ENCODE peak calls at places on chromosomes 3 and 15, in ten cellular contexts. One of them, this sample, is unnamed.

GRCh38 chr15:65377105-65377975 is 462 bp downstream of the IGDCC3 start:
- DNase-seq in pancreas: peak
- DNase-seq in OCI-LY7: no peak
- DNase-seq in psoas muscle: no peak
- DNase-seq in suprapubic skin: no peak
- DNase-seq in heart right ventricle: no peak
- DNase-seq in upper lobe of right lung: peak
- DNase-seq in transverse colon: no peak
- DNase-seq in left lung: no peak
- DNase-seq in heart left ventricle: no peak
- DNase-seq in this sample: no peak

GRCh38 chr3:12948891-12949711 is 107.7 kb upstream of the RPL32 start:
- DNase-seq in heart right ventricle: no peak
- DNase-seq in transverse colon: peak
- DNase-seq in heart left ventricle: no peak
- DNase-seq in psoas muscle: no peak
- DNase-seq in left lung: no peak
- DNase-seq in suprapubic skin: no peak
- DNase-seq in OCI-LY7: peak
- DNase-seq in pancreas: no peak
- DNase-seq in upper lobe of right lung: peak
- DNase-seq in this sample: no peak

GRCh38 chr3:58631742-58632141 is 34.8 kb downstream of the FAM3D start:
- DNase-seq in left lung: no peak
- DNase-seq in OCI-LY7: no peak
- DNase-seq in transverse colon: no peak
- DNase-seq in psoas muscle: no peak
- DNase-seq in suprapubic skin: no peak
- DNase-seq in upper lobe of right lung: no peak
- DNase-seq in pancreas: no peak
- DNase-seq in heart left ventricle: no peak
- DNase-seq in heart right ventricle: no peak
- DNase-seq in this sample: no peak

GRCh38 chr3:38151667-38152265 is 13.3 kb downstream of the MYD88 start:
- DNase-seq in heart right ventricle: no peak
- DNase-seq in OCI-LY7: no peak
- DNase-seq in pancreas: no peak
- DNase-seq in heart left ventricle: no peak
- DNase-seq in transverse colon: no peak
- DNase-seq in psoas muscle: no peak
- DNase-seq in upper lobe of right lung: no peak
- DNase-seq in left lung: no peak
- DNase-seq in suprapubic skin: no peak
- DNase-seq in this sample: no peak

GRCh38 chr3:125052671-125053303 is 3.0 kb downstream of the HEG1 start:
- DNase-seq in heart right ventricle: no peak
- DNase-seq in upper lobe of right lung: no peak
- DNase-seq in psoas muscle: no peak
- DNase-seq in transverse colon: no peak
- DNase-seq in OCI-LY7: no peak
- DNase-seq in left lung: no peak
- DNase-seq in pancreas: no peak
- DNase-seq in suprapubic skin: no peak
- DNase-seq in heart left ventricle: no peak
- DNase-seq in this sample: no peak

GRCh38 chr3:16917256-16917935 is 32.6 kb downstream of the PLCL2 start:
- DNase-seq in upper lobe of right lung: no peak
- DNase-seq in heart left ventricle: no peak
- DNase-seq in pancreas: no peak
- DNase-seq in left lung: no peak
- DNase-seq in suprapubic skin: no peak
- DNase-seq in heart right ventricle: no peak
- DNase-seq in OCI-LY7: no peak
- DNase-seq in psoas muscle: no peak
- DNase-seq in transverse colon: no peak
- DNase-seq in this sample: no peak

GRCh38 chr3:64229903-64230302 is 4.6 kb upstream of the PRICKLE2 start:
- DNase-seq in upper lobe of right lung: no peak
- DNase-seq in heart right ventricle: no peak
- DNase-seq in psoas muscle: no peak
- DNase-seq in suprapubic skin: no peak
- DNase-seq in heart left ventricle: no peak
- DNase-seq in transverse colon: no peak
- DNase-seq in left lung: no peak
- DNase-seq in pancreas: no peak
- DNase-seq in OCI-LY7: no peak
- DNase-seq in this sample: no peak

GRCh38 chr3:147613710-147614109 is 204.5 kb downstream of the ZIC1 start:
- DNase-seq in heart right ventricle: no peak
- DNase-seq in left lung: no peak
- DNase-seq in psoas muscle: no peak
- DNase-seq in transverse colon: no peak
- DNase-seq in suprapubic skin: no peak
- DNase-seq in OCI-LY7: no peak
- DNase-seq in pancreas: no peak
- DNase-seq in heart left ventricle: no peak
- DNase-seq in upper lobe of right lung: no peak
- DNase-seq in this sample: no peak

GRCh38 chr15:98002419-98002818 is 41.9 kb downstream of the ARRDC4 start:
- DNase-seq in OCI-LY7: no peak
- DNase-seq in psoas muscle: no peak
- DNase-seq in heart right ventricle: no peak
- DNase-seq in upper lobe of right lung: no peak
- DNase-seq in left lung: no peak
- DNase-seq in pancreas: no peak
- DNase-seq in heart left ventricle: no peak
- DNase-seq in transverse colon: no peak
- DNase-seq in suprapubic skin: no peak
- DNase-seq in this sample: no peak

GRCh38 chr15:98002874-98003273 is 42.4 kb downstream of the ARRDC4 start:
- DNase-seq in suprapubic skin: no peak
- DNase-seq in transverse colon: no peak
- DNase-seq in heart right ventricle: no peak
- DNase-seq in OCI-LY7: no peak
- DNase-seq in psoas muscle: no peak
- DNase-seq in left lung: no peak
- DNase-seq in upper lobe of right lung: no peak
- DNase-seq in pancreas: no peak
- DNase-seq in heart left ventricle: no peak
- DNase-seq in this sample: no peak

GRCh38 chr15:98005659-98006058 is 45.2 kb downstream of the ARRDC4 start:
- DNase-seq in psoas muscle: no peak
- DNase-seq in pancreas: no peak
- DNase-seq in suprapubic skin: no peak
- DNase-seq in left lung: no peak
- DNase-seq in heart left ventricle: no peak
- DNase-seq in upper lobe of right lung: no peak
- DNase-seq in OCI-LY7: no peak
- DNase-seq in heart right ventricle: no peak
- DNase-seq in transverse colon: no peak
- DNase-seq in this sample: no peak

GRCh38 chr15:98003528-98003927 is 43.0 kb downstream of the ARRDC4 start:
- DNase-seq in OCI-LY7: no peak
- DNase-seq in transverse colon: no peak
- DNase-seq in pancreas: no peak
- DNase-seq in upper lobe of right lung: no peak
- DNase-seq in heart right ventricle: no peak
- DNase-seq in heart left ventricle: no peak
- DNase-seq in suprapubic skin: no peak
- DNase-seq in left lung: no peak
- DNase-seq in psoas muscle: no peak
- DNase-seq in this sample: no peak

DNA sequence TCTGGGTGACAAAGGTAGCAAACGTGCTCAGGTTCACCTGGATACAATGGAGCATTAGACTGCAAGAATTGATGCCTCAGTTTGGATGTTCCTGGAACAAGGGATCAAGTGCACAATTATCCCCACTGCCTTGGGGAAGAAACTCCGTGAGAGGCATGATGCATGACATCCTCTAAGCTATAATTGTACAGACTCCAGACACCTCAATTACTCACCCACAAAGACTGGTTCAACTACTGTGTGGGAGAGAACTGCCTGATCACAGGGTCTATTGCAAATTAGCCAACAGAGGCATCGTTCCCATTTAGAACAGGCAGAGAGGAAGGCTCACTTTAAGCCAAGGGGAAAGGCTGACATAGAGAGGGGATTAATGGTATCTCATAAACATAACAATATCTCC is 43.5 kb downstream of the ARRDC4 start:
- DNase-seq in suprapubic skin: no peak
- DNase-seq in heart left ventricle: no peak
- DNase-seq in heart right ventricle: no peak
- DNase-seq in transverse colon: no peak
- DNase-seq in psoas muscle: no peak
- DNase-seq in OCI-LY7: no peak
- DNase-seq in pancreas: no peak
- DNase-seq in upper lobe of right lung: no peak
- DNase-seq in left lung: no peak
- DNase-seq in this sample: no peak
- H3K27ac ChIP-seq in suprapubic skin: no peak
- H3K27ac ChIP-seq in heart left ventricle: no peak
- H3K27ac ChIP-seq in heart right ventricle: no peak
- H3K27ac ChIP-seq in transverse colon: peak
- H3K27ac ChIP-seq in psoas muscle: no peak
- H3K27ac ChIP-seq in OCI-LY7: no peak
- H3K27ac ChIP-seq in pancreas: no peak
- H3K27ac ChIP-seq in upper lobe of right lung: no peak
- H3K27ac ChIP-seq in left lung: no peak
- H3K27ac ChIP-seq in this sample: no peak

DNA sequence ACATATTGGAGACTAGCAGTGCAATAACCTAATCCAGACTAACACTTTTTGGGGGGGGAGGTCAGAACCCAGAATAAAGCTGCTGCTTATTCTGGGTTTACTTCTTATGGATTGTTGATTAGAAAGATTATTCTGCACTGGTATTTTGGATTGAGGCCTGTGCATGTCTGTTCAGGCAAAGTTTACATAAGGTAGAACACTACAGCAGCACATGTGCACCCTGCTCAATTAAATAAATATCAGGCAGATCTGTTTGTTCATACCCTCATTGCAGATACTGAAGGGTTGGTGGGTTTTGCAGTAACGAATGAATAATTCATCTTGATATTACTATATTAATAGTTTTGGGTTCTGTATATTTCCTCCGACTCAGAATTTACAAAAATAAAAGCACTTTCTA is 19.1 kb downstream of the ARIH1 start:
- DNase-seq in psoas muscle: no peak
- DNase-seq in heart right ventricle: no peak
- DNase-seq in pancreas: no peak
- DNase-seq in left lung: no peak
- DNase-seq in heart left ventricle: no peak
- DNase-seq in suprapubic skin: no peak
- DNase-seq in transverse colon: no peak
- DNase-seq in OCI-LY7: no peak
- DNase-seq in upper lobe of right lung: no peak
- DNase-seq in this sample: no peak
- H3K27ac ChIP-seq in psoas muscle: peak
- H3K27ac ChIP-seq in heart right ventricle: no peak
- H3K27ac ChIP-seq in pancreas: no peak
- H3K27ac ChIP-seq in left lung: no peak
- H3K27ac ChIP-seq in heart left ventricle: no peak
- H3K27ac ChIP-seq in suprapubic skin: no peak
- H3K27ac ChIP-seq in transverse colon: no peak
- H3K27ac ChIP-seq in OCI-LY7: no peak
- H3K27ac ChIP-seq in upper lobe of right lung: no peak
- H3K27ac ChIP-seq in this sample: no peak

DNA sequence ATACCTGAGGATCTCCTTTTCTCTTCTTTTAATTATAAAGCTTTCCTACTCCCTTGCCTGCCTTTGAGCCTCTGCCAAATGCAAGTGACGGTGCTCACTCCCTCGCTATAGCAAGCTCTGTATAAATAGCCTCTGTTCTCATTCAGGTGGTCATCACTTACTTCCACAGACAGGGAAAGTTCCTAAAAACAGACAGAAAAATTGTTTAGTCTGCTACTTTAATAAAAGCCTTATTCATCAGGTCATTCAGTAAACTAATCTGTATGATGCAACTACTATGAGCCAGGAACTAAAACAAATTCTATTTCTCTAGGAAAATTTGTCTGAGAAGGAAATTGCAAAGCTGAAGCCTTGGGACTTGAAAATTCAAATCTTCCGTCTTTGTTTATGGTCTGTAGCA is 10.2 kb upstream of the DLG1 start:
- DNase-seq in left lung: no peak
- DNase-seq in heart left ventricle: no peak
- DNase-seq in heart right ventricle: no peak
- DNase-seq in transverse colon: no peak
- DNase-seq in pancreas: no peak
- DNase-seq in upper lobe of right lung: no peak
- DNase-seq in OCI-LY7: no peak
- DNase-seq in psoas muscle: no peak
- DNase-seq in suprapubic skin: no peak
- DNase-seq in this sample: no peak
- H3K27ac ChIP-seq in left lung: no peak
- H3K27ac ChIP-seq in heart left ventricle: no peak
- H3K27ac ChIP-seq in heart right ventricle: peak
- H3K27ac ChIP-seq in transverse colon: no peak
- H3K27ac ChIP-seq in pancreas: no peak
- H3K27ac ChIP-seq in upper lobe of right lung: no peak
- H3K27ac ChIP-seq in OCI-LY7: no peak
- H3K27ac ChIP-seq in psoas muscle: peak
- H3K27ac ChIP-seq in suprapubic skin: no peak
- H3K27ac ChIP-seq in this sample: peak

GRCh38 chr3:61865466-61865865 is 304.1 kb downstream of the PTPRG start:
- DNase-seq in heart left ventricle: no peak
- DNase-seq in OCI-LY7: no peak
- DNase-seq in pancreas: no peak
- DNase-seq in psoas muscle: no peak
- DNase-seq in heart right ventricle: no peak
- DNase-seq in suprapubic skin: no peak
- DNase-seq in upper lobe of right lung: no peak
- DNase-seq in transverse colon: no peak
- DNase-seq in left lung: no peak
- DNase-seq in this sample: no peak

GRCh38 chr3:61863579-61863978 is 302.2 kb downstream of the PTPRG start:
- DNase-seq in psoas muscle: no peak
- DNase-seq in transverse colon: no peak
- DNase-seq in upper lobe of right lung: no peak
- DNase-seq in left lung: no peak
- DNase-seq in heart right ventricle: no peak
- DNase-seq in OCI-LY7: no peak
- DNase-seq in suprapubic skin: no peak
- DNase-seq in heart left ventricle: no peak
- DNase-seq in pancreas: no peak
- DNase-seq in this sample: no peak

GRCh38 chr3:61861410-61861809 is 300.0 kb downstream of the PTPRG start:
- DNase-seq in transverse colon: no peak
- DNase-seq in upper lobe of right lung: no peak
- DNase-seq in heart right ventricle: no peak
- DNase-seq in suprapubic skin: no peak
- DNase-seq in heart left ventricle: no peak
- DNase-seq in OCI-LY7: no peak
- DNase-seq in left lung: no peak
- DNase-seq in psoas muscle: no peak
- DNase-seq in pancreas: no peak
- DNase-seq in this sample: no peak

GRCh38 chr3:61864886-61865285 is 303.5 kb downstream of the PTPRG start:
- DNase-seq in left lung: no peak
- DNase-seq in transverse colon: no peak
- DNase-seq in suprapubic skin: no peak
- DNase-seq in heart right ventricle: no peak
- DNase-seq in heart left ventricle: no peak
- DNase-seq in pancreas: no peak
- DNase-seq in psoas muscle: no peak
- DNase-seq in OCI-LY7: no peak
- DNase-seq in upper lobe of right lung: no peak
- DNase-seq in this sample: no peak

GRCh38 chr3:61862614-61863289 is 301.4 kb downstream of the PTPRG start:
- DNase-seq in pancreas: no peak
- DNase-seq in transverse colon: no peak
- DNase-seq in suprapubic skin: no peak
- DNase-seq in psoas muscle: no peak
- DNase-seq in heart left ventricle: no peak
- DNase-seq in left lung: no peak
- DNase-seq in upper lobe of right lung: no peak
- DNase-seq in OCI-LY7: no peak
- DNase-seq in heart right ventricle: no peak
- DNase-seq in this sample: no peak
- H3K27ac ChIP-seq in pancreas: no peak
- H3K27ac ChIP-seq in transverse colon: peak
- H3K27ac ChIP-seq in suprapubic skin: no peak
- H3K27ac ChIP-seq in psoas muscle: no peak
- H3K27ac ChIP-seq in heart left ventricle: peak
- H3K27ac ChIP-seq in left lung: no peak
- H3K27ac ChIP-seq in upper lobe of right lung: no peak
- H3K27ac ChIP-seq in OCI-LY7: no peak
- H3K27ac ChIP-seq in heart right ventricle: no peak
- H3K27ac ChIP-seq in this sample: peak